ENCODE peak calls at places on chromosome 13, in five cellular contexts. Z is HEK293T, E is H1, M is GM12878, T is HepG2. H is an unnamed sample.

GRCh38 chr13:79525458-79525857 is 44.5 kb downstream of the NDFIP2 start:
- DNase-seq in Z (no peak), E (no peak), M (no peak), T (peak), H (no peak)

GRCh38 chr13:24984134-24984533 is 111.8 kb upstream of the PABPC3 start:
- DNase-seq in Z (no peak), E (no peak), M (no peak), T (no peak), H (no peak)

GRCh38 chr13:47000166-47000565 is 103.3 kb upstream of the HTR2A start:
- DNase-seq in Z (no peak), E (no peak), M (no peak), T (no peak), H (no peak)

GRCh38 chr13:77176350-77176749 is 149.4 kb upstream of the FBXL3 start:
- DNase-seq in Z (no peak), E (no peak), M (no peak), T (peak), H (no peak)

GRCh38 chr13:23867027-23867491 is 22.1 kb downstream of the MIPEP start:
- DNase-seq in Z (no peak), E (no peak), M (no peak), T (no peak), H (no peak)

GRCh38 chr13:79384022-79384610 is 21.9 kb downstream of the RBM26 start:
- DNase-seq in Z (no peak), E (no peak), M (no peak), T (peak), H (no peak)

GRCh38 chr13:76231522-76232167 is 595.5 kb downstream of the LMO7 start:
- DNase-seq in Z (no peak), E (no peak), M (no peak), T (no peak), H (no peak)

GRCh38 chr13:60482012-60482411 is 85.0 kb downstream of the TDRD3 start:
- DNase-seq in Z (no peak), E (no peak), M (no peak), T (no peak), H (no peak)

GRCh38 chr13:102960959-102961358 is 105.3 kb downstream of the SLC10A2 start:
- DNase-seq in Z (no peak), E (no peak), M (no peak), T (no peak), H (no peak)

GRCh38 chr13:51453308-51453958 is 597 bp upstream of the INTS6 start:
- DNase-seq in Z (peak), E (no peak), M (peak), T (peak), H (no peak)

GRCh38 chr13:60094385-60095088 is 69.2 kb downstream of the DIAPH3 start:
- DNase-seq in Z (no peak), E (no peak), M (no peak), T (no peak), H (no peak)

GRCh38 chr13:110398564-110399507 is 91.8 kb downstream of the COL4A2 start:
- DNase-seq in Z (no peak), E (no peak), M (no peak), T (no peak), H (no peak)

GRCh38 chr13:27037171-27037570 is 134.4 kb downstream of the USP12 start:
- DNase-seq in Z (no peak), E (no peak), M (no peak), T (no peak), H (no peak)

GRCh38 chr13:20767309-20767943 is 6.3 kb downstream of the EEF1AKMT1 start:
- DNase-seq in Z (no peak), E (no peak), M (no peak), T (no peak), H (no peak)

GRCh38 chr13:49836516-49836915 is 44.0 kb upstream of the KPNA3 start:
- DNase-seq in Z (no peak), E (no peak), M (no peak), T (peak), H (no peak)

GRCh38 chr13:57631607-57632275 is at the start of gene PCDH17:
- DNase-seq in Z (peak), E (peak), M (no peak), T (no peak), H (no peak)

GRCh38 chr13:29758591-29759114 is 91.8 kb downstream of the UBL3 start:
- DNase-seq in Z (no peak), E (no peak), M (peak), T (peak), H (no peak)

DNA sequence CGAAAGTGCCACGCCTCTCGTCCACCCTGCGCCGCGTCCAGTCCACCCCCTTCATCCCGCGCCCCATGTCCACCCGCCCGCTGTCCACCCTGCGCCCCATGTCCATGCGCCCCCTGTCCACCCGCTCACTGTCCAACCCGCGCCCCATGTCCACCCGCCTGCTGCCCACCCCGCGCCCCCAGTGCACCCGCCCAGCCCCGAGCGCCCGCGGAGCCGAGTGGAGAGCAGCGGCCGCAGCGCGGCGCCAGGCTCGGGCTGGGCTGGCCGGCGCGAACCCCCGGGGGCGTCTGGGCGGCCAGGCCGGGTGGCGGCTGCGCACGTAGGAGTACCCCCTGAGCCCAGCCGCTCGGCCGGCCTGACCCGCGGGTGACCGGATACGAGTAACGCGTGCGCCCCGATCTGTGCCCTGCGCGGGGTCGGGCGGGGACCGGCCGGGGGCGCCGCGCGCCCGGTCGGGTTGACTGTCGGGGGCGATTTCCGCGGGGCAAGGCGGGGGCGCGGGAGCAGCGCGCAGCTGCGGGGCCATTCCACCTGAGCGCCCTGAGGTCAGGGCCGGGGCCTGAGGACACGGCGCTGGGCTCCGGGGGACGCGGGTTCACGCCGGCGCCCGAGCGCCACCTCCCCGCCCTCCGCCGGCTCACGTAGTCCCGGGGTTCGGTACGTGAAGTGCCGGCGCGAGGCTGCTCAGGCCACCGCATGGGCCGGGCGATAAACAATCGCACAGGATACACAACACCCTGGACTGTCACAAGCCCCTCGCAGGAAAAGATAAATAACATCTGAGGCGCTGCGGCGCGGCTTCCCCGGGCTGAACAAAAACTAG is 37.5 kb upstream of the FLT1 start:
- DNase-seq in Z (no peak), E (peak), M (no peak), T (no peak), H (no peak)
- TF ChIP-seq SUZ12 in Z (no peak), E (no peak), M (peak), T (no peak), H (no peak)

DNA sequence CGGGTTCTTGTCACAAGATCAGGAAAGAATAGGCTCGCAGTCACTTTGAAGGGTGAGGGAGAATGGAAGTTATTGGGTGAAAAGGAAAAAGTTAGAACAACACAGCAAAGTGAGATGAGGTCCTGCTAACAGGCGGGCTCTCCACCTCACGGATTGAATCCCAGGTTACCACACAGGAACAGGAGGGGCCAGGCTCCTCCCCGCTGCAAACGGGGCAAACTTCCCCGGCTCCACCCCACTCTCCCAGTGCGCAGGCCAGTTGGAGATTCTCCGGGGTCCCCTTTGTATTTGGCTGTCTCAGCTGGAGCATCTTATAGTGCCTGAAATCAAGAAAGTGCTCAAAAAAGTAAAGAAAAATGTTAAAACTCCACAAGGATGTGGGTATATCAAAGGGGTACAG is 78.3 kb upstream of the IPO5 start:
- DNase-seq in Z (no peak), E (peak), M (no peak), T (no peak), H (no peak)
- TF ChIP-seq SUZ12 in Z (no peak), E (no peak), M (no peak), T (no peak), H (no peak)

GRCh38 chr13:112822851-112823250 is 133.0 kb downstream of the ATP11A start:
- DNase-seq in Z (no peak), E (no peak), M (no peak), T (no peak), H (no peak)

GRCh38 chr13:112826565-112826964 is 136.7 kb downstream of the ATP11A start:
- DNase-seq in Z (no peak), E (no peak), M (no peak), T (no peak), H (no peak)

GRCh38 chr13:112825875-112826274 is 136.0 kb downstream of the ATP11A start:
- DNase-seq in Z (no peak), E (no peak), M (no peak), T (no peak), H (no peak)

GRCh38 chr13:112824429-112824828 is 134.6 kb downstream of the ATP11A start:
- DNase-seq in Z (no peak), E (no peak), M (no peak), T (no peak), H (no peak)

GRCh38 chr13:112825071-112825470 is 135.2 kb downstream of the ATP11A start:
- DNase-seq in Z (no peak), E (no peak), M (no peak), T (no peak), H (no peak)
- TF ChIP-seq SUZ12 in Z (no peak), E (no peak), M (no peak), T (no peak), H (no peak)

GRCh38 chr13:33280923-33281322 is 4.6 kb downstream of the STARD13 start:
- DNase-seq in Z (no peak), E (no peak), M (no peak), T (no peak), H (no peak)
- TF ChIP-seq SUZ12 in Z (no peak), E (no peak), M (no peak), T (no peak), H (no peak)

DNA sequence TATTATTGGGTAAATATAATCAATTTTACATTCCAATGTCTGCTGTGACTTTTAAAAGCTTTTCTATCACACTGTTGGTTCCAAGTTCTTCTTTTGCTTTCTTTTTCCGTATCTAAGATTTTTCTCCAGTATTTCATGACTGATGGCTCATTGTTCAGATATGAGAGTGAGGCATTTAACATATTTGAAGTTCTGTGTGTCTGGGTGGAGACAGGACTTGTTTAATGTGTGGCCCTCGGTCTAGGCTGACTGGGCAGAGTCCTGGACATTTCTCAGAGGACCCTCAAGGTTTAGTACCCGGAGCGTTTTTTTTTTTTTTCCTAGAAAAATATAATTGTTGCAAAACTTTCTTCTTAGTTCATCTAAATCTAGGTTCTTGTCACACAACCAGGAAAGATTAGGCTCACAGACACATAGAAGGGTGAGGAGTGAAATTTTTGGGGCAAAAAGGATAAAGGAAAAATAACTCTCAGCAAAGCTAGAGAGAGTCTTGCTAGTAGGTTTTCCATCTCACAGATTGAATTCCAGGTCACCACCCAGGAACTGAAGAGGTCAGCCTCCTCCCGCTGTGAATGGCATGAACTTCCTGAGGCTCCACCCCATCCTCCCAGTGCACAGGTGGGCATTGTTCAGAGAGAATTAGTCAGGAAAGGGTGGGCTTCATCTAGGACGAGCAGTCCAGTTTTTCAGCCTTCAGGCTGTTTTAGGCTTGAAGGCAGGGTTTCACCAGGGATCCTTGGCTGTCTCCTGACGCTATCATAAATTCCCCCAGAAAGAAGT is 1002.4 kb upstream of the PCDH9 start:
- DNase-seq in Z (no peak), E (no peak), M (no peak), T (no peak), H (no peak)
- TF ChIP-seq SUZ12 in Z (no peak), E (no peak), M (no peak), T (no peak), H (no peak)

GRCh38 chr13:94917814-94918213 is 205.5 kb upstream of the SOX21 start:
- DNase-seq in Z (no peak), E (no peak), M (no peak), T (no peak), H (peak)
- TF ChIP-seq SUZ12 in Z (no peak), E (no peak), M (no peak), T (no peak), H (no peak)

GRCh38 chr13:18992791-18993190 is 188.8 kb downstream of the TUBA3C start:
- DNase-seq in Z (no peak), E (no peak), M (no peak), T (no peak), H (no peak)
- TF ChIP-seq SUZ12 in Z (no peak), E (no peak), M (no peak), T (no peak), H (no peak)

DNA sequence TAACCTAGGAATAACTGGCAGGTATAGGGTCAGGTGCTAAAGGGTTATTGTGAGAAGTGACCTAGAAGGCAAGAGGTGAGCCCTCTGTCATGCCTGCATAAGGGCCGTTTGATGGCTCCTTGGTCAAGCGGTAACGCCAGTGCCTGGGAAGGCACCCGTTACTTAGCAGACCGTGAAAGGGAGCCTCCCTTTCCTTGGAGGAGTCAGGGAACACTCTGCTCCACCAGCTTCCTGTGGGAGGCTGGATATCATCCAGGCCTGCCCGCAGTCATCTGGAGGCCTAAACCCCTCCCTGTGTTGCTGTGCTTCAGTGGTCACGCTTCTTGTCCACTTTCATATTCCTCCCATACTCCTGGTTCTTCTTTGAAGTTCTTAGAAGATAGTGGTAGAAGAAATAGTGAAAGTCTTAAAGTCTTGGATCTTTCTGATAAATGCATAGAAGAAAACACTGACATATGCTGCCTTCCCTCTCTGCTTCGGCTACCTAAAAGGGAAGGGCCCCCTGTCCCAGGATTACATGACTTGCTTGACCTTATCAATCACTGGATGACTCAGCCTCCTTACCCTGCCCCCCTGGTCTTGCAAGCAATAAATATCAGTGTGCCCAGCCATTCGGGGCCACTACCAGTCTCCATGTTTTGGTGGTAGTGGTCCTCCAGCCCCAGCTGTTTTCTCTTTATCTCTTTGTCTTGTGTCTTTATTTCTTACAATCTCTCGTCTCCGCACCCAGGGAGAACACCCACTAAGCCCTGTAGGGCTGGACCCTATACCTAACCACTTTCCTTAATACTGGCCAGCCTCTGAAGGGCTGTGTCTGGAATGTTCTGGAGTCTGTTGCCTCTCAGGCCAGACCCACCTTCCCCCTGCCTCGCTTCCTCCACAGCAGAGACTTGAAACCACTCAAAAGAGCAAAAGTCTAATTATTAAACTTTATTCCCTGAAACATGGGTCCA is 16.1 kb upstream of the ABCC4 start:
- DNase-seq in Z (no peak), E (no peak), M (no peak), T (no peak), H (no peak)
- TF ChIP-seq SUZ12 in Z (no peak), E (no peak), M (no peak), T (no peak), H (no peak)